ENCODE peak calls at places on chromosomes 2 and 18, in four cellular contexts. One of them, this sample, is unnamed.

GRCh38 chr2:145288650-145289496 is 769.0 kb upstream of the ZEB2 start:
- DNase-seq in cardiac muscle cell: no peak
- DNase-seq in small intestine: no peak
- DNase-seq in fibroblast of lung: peak
- DNase-seq in this sample: no peak

GRCh38 chr18:7273301-7273911 is 42.5 kb downstream of the LRRC30 start:
- DNase-seq in cardiac muscle cell: peak
- DNase-seq in small intestine: peak
- DNase-seq in fibroblast of lung: peak
- DNase-seq in this sample: no peak

GRCh38 chr2:23487735-23488492 is 102.9 kb downstream of the KLHL29 start:
- DNase-seq in cardiac muscle cell: peak
- DNase-seq in small intestine: no peak
- DNase-seq in fibroblast of lung: peak
- DNase-seq in this sample: no peak

GRCh38 chr18:59837586-59837985 is 62.2 kb upstream of the PMAIP1 start:
- DNase-seq in cardiac muscle cell: peak
- DNase-seq in small intestine: peak
- DNase-seq in fibroblast of lung: peak
- DNase-seq in this sample: no peak

GRCh38 chr2:85924522-85924921 is 35.7 kb upstream of the ST3GAL5 start:
- DNase-seq in cardiac muscle cell: peak
- DNase-seq in small intestine: peak
- DNase-seq in fibroblast of lung: peak
- DNase-seq in this sample: no peak

GRCh38 chr2:11141319-11141718 is 13.9 kb upstream of the SLC66A3 start:
- DNase-seq in cardiac muscle cell: no peak
- DNase-seq in small intestine: no peak
- DNase-seq in fibroblast of lung: no peak
- DNase-seq in this sample: no peak

GRCh38 chr2:197674060-197674459 is 1.3 kb downstream of the RFTN2 start:
- DNase-seq in cardiac muscle cell: no peak
- DNase-seq in small intestine: no peak
- DNase-seq in fibroblast of lung: no peak
- DNase-seq in this sample: no peak

GRCh38 chr2:157508676-157509075 is 64.8 kb upstream of the CYTIP start:
- DNase-seq in cardiac muscle cell: no peak
- DNase-seq in small intestine: peak
- DNase-seq in fibroblast of lung: no peak
- DNase-seq in this sample: no peak

GRCh38 chr18:58965291-58965929 is 100.7 kb downstream of the ZNF532 start:
- DNase-seq in cardiac muscle cell: no peak
- DNase-seq in small intestine: no peak
- DNase-seq in fibroblast of lung: no peak
- DNase-seq in this sample: no peak

GRCh38 chr2:9647884-9648283 is 17.1 kb upstream of the YWHAQ start:
- DNase-seq in cardiac muscle cell: no peak
- DNase-seq in small intestine: no peak
- DNase-seq in fibroblast of lung: no peak
- DNase-seq in this sample: no peak

GRCh38 chr18:79507076-79507545 is 111.4 kb downstream of the NFATC1 start:
- DNase-seq in cardiac muscle cell: peak
- DNase-seq in small intestine: no peak
- DNase-seq in fibroblast of lung: peak
- DNase-seq in this sample: no peak

GRCh38 chr2:60517441-60517840 is 36.0 kb downstream of the BCL11A start:
- DNase-seq in cardiac muscle cell: no peak
- DNase-seq in small intestine: no peak
- DNase-seq in fibroblast of lung: peak
- DNase-seq in this sample: no peak

GRCh38 chr2:16033032-16033293 is 92.6 kb downstream of the MYCN start:
- DNase-seq in cardiac muscle cell: no peak
- DNase-seq in small intestine: no peak
- DNase-seq in fibroblast of lung: no peak
- DNase-seq in this sample: no peak

GRCh38 chr2:125535089-125535488 is 1120.9 kb upstream of the GYPC start:
- DNase-seq in cardiac muscle cell: no peak
- DNase-seq in small intestine: no peak
- DNase-seq in fibroblast of lung: no peak
- DNase-seq in this sample: no peak

GRCh38 chr2:198499539-198499938 is 695.1 kb downstream of the PLCL1 start:
- DNase-seq in cardiac muscle cell: peak
- DNase-seq in small intestine: no peak
- DNase-seq in fibroblast of lung: peak
- DNase-seq in this sample: no peak

GRCh38 chr2:12177995-12178760 is 431.7 kb downstream of the LPIN1 start:
- DNase-seq in cardiac muscle cell: no peak
- DNase-seq in small intestine: no peak
- DNase-seq in fibroblast of lung: no peak
- DNase-seq in this sample: no peak

GRCh38 chr2:9722451-9722850 is 91.7 kb upstream of the YWHAQ start:
- DNase-seq in cardiac muscle cell: no peak
- DNase-seq in small intestine: no peak
- DNase-seq in fibroblast of lung: no peak
- DNase-seq in this sample: no peak

GRCh38 chr2:51707625-51708024 is 675.7 kb upstream of the NRXN1 start:
- DNase-seq in cardiac muscle cell: no peak
- DNase-seq in small intestine: no peak
- DNase-seq in fibroblast of lung: no peak
- DNase-seq in this sample: no peak

GRCh38 chr2:64212346-64212745 is 68.1 kb upstream of the PELI1 start:
- DNase-seq in cardiac muscle cell: peak
- DNase-seq in small intestine: no peak
- DNase-seq in fibroblast of lung: peak
- DNase-seq in this sample: no peak

GRCh38 chr2:135603543-135603942 is 72.3 kb downstream of the R3HDM1 start:
- DNase-seq in cardiac muscle cell: no peak
- DNase-seq in small intestine: no peak
- DNase-seq in fibroblast of lung: no peak
- DNase-seq in this sample: no peak

GRCh38 chr2:45067859-45068642 is 58.8 kb upstream of the SIX2 start:
- DNase-seq in cardiac muscle cell: peak
- DNase-seq in small intestine: no peak
- DNase-seq in fibroblast of lung: no peak
- DNase-seq in this sample: no peak

GRCh38 chr18:61821748-61822147 is 71.1 kb downstream of the RNF152 start:
- DNase-seq in cardiac muscle cell: no peak
- DNase-seq in small intestine: no peak
- DNase-seq in fibroblast of lung: no peak
- DNase-seq in this sample: no peak

GRCh38 chr2:231935207-231935524 is 9.0 kb upstream of the NPPC start:
- DNase-seq in cardiac muscle cell: peak
- DNase-seq in small intestine: no peak
- DNase-seq in fibroblast of lung: no peak
- DNase-seq in this sample: no peak

GRCh38 chr2:71932780-71933466 is 214.7 kb downstream of the CYP26B1 start:
- DNase-seq in cardiac muscle cell: no peak
- DNase-seq in small intestine: no peak
- DNase-seq in fibroblast of lung: no peak
- DNase-seq in this sample: no peak

GRCh38 chr2:230907361-230908093 is 17.5 kb downstream of the GPR55 start:
- DNase-seq in cardiac muscle cell: no peak
- DNase-seq in small intestine: no peak
- DNase-seq in fibroblast of lung: no peak
- DNase-seq in this sample: no peak

GRCh38 chr2:95058989-95059601 is 33.6 kb downstream of the MAL start:
- DNase-seq in cardiac muscle cell: no peak
- DNase-seq in small intestine: no peak
- DNase-seq in fibroblast of lung: no peak
- DNase-seq in this sample: no peak

GRCh38 chr2:70510213-70510820 is 43.3 kb downstream of the TGFA start:
- DNase-seq in cardiac muscle cell: no peak
- DNase-seq in small intestine: no peak
- DNase-seq in fibroblast of lung: no peak
- DNase-seq in this sample: no peak

GRCh38 chr18:31205273-31205672 is 42.6 kb upstream of the DSC1 start:
- DNase-seq in cardiac muscle cell: no peak
- DNase-seq in small intestine: peak
- DNase-seq in fibroblast of lung: no peak
- DNase-seq in this sample: no peak

GRCh38 chr2:217868265-217868892 is 134.4 kb downstream of the TNS1 start:
- DNase-seq in cardiac muscle cell: no peak
- DNase-seq in small intestine: no peak
- DNase-seq in fibroblast of lung: no peak
- DNase-seq in this sample: no peak

This sample was measured in cerebellar nuclear complex.